ENCODE peak calls at places on chromosomes 16 and 17, in nine cellular contexts. T is neural crest cell; S is LHCN-M2; B is mammary epithelial cell; W is endothelial cell; V is CD8-positive, alpha-beta T cell; F is LNCaP clone FGC; E is activated CD8-positive, alpha-beta memory T cell treated with anti-CD3 and anti-CD28 coated beads for 48 hours; A is C1 segment of cervical spinal cord. P is an unnamed sample.

GRCh38 chr16:75288596-75289120 is 37.2 kb upstream of the BCAR1 start:
- DNase-seq in W (no peak), S (no peak), T (no peak), F (no peak), A (no peak), B (no peak), E (no peak), V (peak), P (no peak)

GRCh38 chr16:22641030-22641671 is 130.5 kb downstream of the NPIPB5 start:
- DNase-seq in A (no peak), V (no peak), B (peak), F (no peak), E (no peak), T (no peak), S (peak), W (peak), P (peak)

GRCh38 chr16:23563186-23563585 is 5.7 kb downstream of the UBFD1 start:
- DNase-seq in W (no peak), B (no peak), E (no peak), S (no peak), V (no peak), T (no peak), A (no peak), F (no peak), P (no peak)

GRCh38 chr17:77343031-77343866 is 202.5 kb downstream of the SEC14L1 start:
- DNase-seq in B (no peak), A (no peak), T (no peak), W (no peak), V (no peak), F (no peak), E (no peak), S (no peak), P (no peak)

GRCh38 chr16:58027341-58028167 is 2.0 kb downstream of the MMP15 start:
- DNase-seq in B (peak), T (no peak), S (no peak), E (no peak), F (no peak), A (no peak), W (no peak), V (no peak), P (peak)

GRCh38 chr17:78762007-78762406 is 20.1 kb downstream of the CYTH1 start:
- DNase-seq in V (no peak), S (no peak), A (no peak), B (no peak), E (no peak), T (no peak), W (no peak), F (no peak), P (no peak)

GRCh38 chr17:68910256-68910705 is 44.9 kb downstream of the ABCA8 start:
- DNase-seq in B (peak), T (no peak), F (no peak), E (no peak), S (peak), V (no peak), A (no peak), W (no peak), P (no peak)

GRCh38 chr17:82435103-82435502 is 15.4 kb downstream of the CYBC1 start:
- DNase-seq in W (no peak), A (no peak), S (peak), B (no peak), V (no peak), F (no peak), T (no peak), E (no peak), P (peak)

GRCh38 chr16:4910828-4911227 is 26.1 kb downstream of the PPL start:
- DNase-seq in W (no peak), V (no peak), A (no peak), E (no peak), B (no peak), F (no peak), S (no peak), T (no peak), P (no peak)

GRCh38 chr16:14301150-14302030 is 230.3 kb downstream of the MRTFB start:
- DNase-seq in V (peak), S (peak), F (no peak), T (no peak), E (no peak), W (no peak), A (no peak), B (peak), P (peak)

GRCh38 chr16:88686439-88687253 is at the start of gene SNAI3:
- DNase-seq in V (peak), T (peak), S (peak), E (peak), A (no peak), B (peak), F (no peak), W (peak), P (peak)

GRCh38 chr16:18933501-18933900 is 7.3 kb upstream of the SMG1 start:
- DNase-seq in A (no peak), S (no peak), B (no peak), V (no peak), F (no peak), T (no peak), W (no peak), E (no peak), P (no peak)

GRCh38 chr16:53123753-53124152 is 69.0 kb downstream of the CHD9 start:
- DNase-seq in V (no peak), T (no peak), S (peak), B (no peak), W (no peak), F (no peak), A (no peak), E (no peak), P (no peak)

GRCh38 chr16:51556694-51557327 is 405.7 kb upstream of the SALL1 start:
- DNase-seq in T (no peak), V (no peak), A (no peak), E (no peak), W (no peak), S (peak), F (no peak), B (peak), P (no peak)

GRCh38 chr16:64412578-64413280 is 709.1 kb downstream of the CDH11 start:
- DNase-seq in B (peak), W (no peak), A (no peak), E (no peak), T (no peak), S (peak), V (no peak), F (no peak), P (no peak)

GRCh38 chr16:70520612-70521297 is 2.6 kb downstream of the COG4 start:
- DNase-seq in A (no peak), V (no peak), E (no peak), B (peak), S (peak), F (no peak), T (no peak), W (no peak), P (no peak)

GRCh38 chr17:79937435-79937870 is 98.2 kb upstream of the CBX4 start:
- DNase-seq in T (no peak), V (peak), E (no peak), W (no peak), S (no peak), A (no peak), F (no peak), B (no peak), P (no peak)

GRCh38 chr17:65537845-65538678 is 23.4 kb downstream of the AXIN2 start:
- DNase-seq in A (no peak), T (no peak), F (no peak), W (no peak), B (no peak), V (no peak), S (no peak), E (no peak), P (peak)

GRCh38 chr16:3007059-3007956 is 5.4 kb upstream of the CLDN9 start:
- DNase-seq in T (no peak), B (no peak), E (no peak), A (no peak), W (no peak), V (no peak), F (no peak), S (no peak), P (no peak)

GRCh38 chr16:84088695-84089395 is 27.9 kb downstream of the MBTPS1 start:
- DNase-seq in V (peak), T (no peak), W (no peak), B (no peak), E (peak), A (no peak), S (no peak), F (no peak), P (no peak)

GRCh38 chr17:8975091-8975707 is 9.7 kb upstream of the PIK3R5 start:
- DNase-seq in E (no peak), A (no peak), S (no peak), W (no peak), B (no peak), T (no peak), F (no peak), V (no peak), P (no peak)

GRCh38 chr16:4176794-4177438 is 60.7 kb upstream of the ADCY9 start:
- DNase-seq in F (no peak), S (peak), E (no peak), A (no peak), W (no peak), V (no peak), B (peak), T (no peak), P (no peak)

GRCh38 chr17:78138204-78139060 is 7.8 kb upstream of the C17orf99 start:
- DNase-seq in T (no peak), V (no peak), S (no peak), W (no peak), B (no peak), A (no peak), F (no peak), E (no peak), P (no peak)

GRCh38 chr17:60699090-60699489 is 21.4 kb downstream of the BCAS3 start:
- DNase-seq in W (no peak), F (no peak), B (no peak), A (no peak), S (no peak), E (no peak), V (no peak), T (no peak), P (no peak)

GRCh38 chr17:50565559-50566350 is 5.2 kb downstream of the CACNA1G start:
- DNase-seq in E (no peak), A (no peak), F (no peak), B (no peak), S (peak), V (peak), T (peak), W (no peak), P (no peak)

GRCh38 chr17:58513391-58513912 is 986 bp downstream of the MTMR4 start:
- DNase-seq in T (no peak), V (no peak), E (peak), F (no peak), A (no peak), S (no peak), W (no peak), B (no peak), P (peak)

GRCh38 chr16:56953006-56953405 is 8.7 kb upstream of the CETP start:
- DNase-seq in W (no peak), E (no peak), B (no peak), F (no peak), S (no peak), A (no peak), V (no peak), T (no peak), P (no peak)

GRCh38 chr17:54888254-54888653 is 12.4 kb upstream of the TOM1L1 start:
- DNase-seq in B (no peak), F (no peak), A (no peak), E (no peak), V (no peak), W (no peak), S (no peak), T (no peak), P (no peak)

GRCh38 chr17:75191584-75191983 is 8.8 kb upstream of the SUMO2 start:
- DNase-seq in F (no peak), V (no peak), A (no peak), E (no peak), B (no peak), T (no peak), W (no peak), S (peak), P (no peak)

GRCh38 chr16:15521758-15522509 is 87.5 kb downstream of the BMERB1 start:
- DNase-seq in B (peak), T (no peak), A (no peak), V (no peak), F (no peak), W (no peak), S (no peak), E (no peak), P (no peak)

GRCh38 chr16:86381491-86381890 is 128.8 kb upstream of the FOXF1 start:
- DNase-seq in V (no peak), F (no peak), W (no peak), A (no peak), E (no peak), T (no peak), S (no peak), B (no peak), P (no peak)

GRCh38 chr17:55434721-55435120 is 13.1 kb upstream of the MMD start:
- DNase-seq in V (no peak), T (no peak), W (no peak), E (no peak), F (no peak), A (no peak), S (no peak), B (peak), P (no peak)

GRCh38 chr17:64309710-64310109 is 46.6 kb upstream of the TEX2 start:
- DNase-seq in S (no peak), T (no peak), V (no peak), F (no peak), B (no peak), A (no peak), E (no peak), W (no peak), P (no peak)

GRCh38 chr17:54738496-54738895 is 162.2 kb upstream of the TOM1L1 start:
- DNase-seq in B (no peak), T (no peak), W (no peak), S (no peak), V (no peak), A (no peak), E (no peak), F (no peak), P (no peak)

GRCh38 chr17:20278805-20279204 is 188.5 kb downstream of the LGALS9B start:
- DNase-seq in F (no peak), B (no peak), A (no peak), E (no peak), S (peak), V (no peak), W (no peak), T (no peak), P (no peak)

GRCh38 chr16:69812213-69813014 is 50.3 kb downstream of the WWP2 start:
- DNase-seq in A (no peak), W (no peak), B (no peak), T (no peak), F (no peak), V (no peak), E (no peak), S (no peak), P (no peak)

GRCh38 chr17:43662432-43663141 is 865 bp upstream of the MEOX1 start:
- DNase-seq in S (no peak), F (no peak), B (no peak), E (no peak), V (no peak), T (no peak), A (no peak), W (no peak), P (no peak)

P was measured in trophoblast cell.